ENCODE peak calls at places on chromosomes 2 and 18, in five cellular contexts. One of them, this sample, is unnamed.

GRCh38 chr2:121093735-121094520 is 191.1 kb downstream of the TFCP2L1 start:
- DNase-seq in IMR-90: peak; percentile 42
- DNase-seq in CD8-positive, alpha-beta memory T cell: no peak
- DNase-seq in left ventricle myocardium inferior: no peak
- DNase-seq in GM23248: peak; percentile 64
- DNase-seq in this sample: no peak

GRCh38 chr2:136997550-136997949 is 232.2 kb downstream of the THSD7B start:
- DNase-seq in GM23248: no peak
- DNase-seq in IMR-90: no peak
- DNase-seq in left ventricle myocardium inferior: no peak
- DNase-seq in CD8-positive, alpha-beta memory T cell: no peak
- DNase-seq in this sample: no peak

GRCh38 chr18:48312066-48312465 is 97.1 kb downstream of the ZBTB7C start:
- DNase-seq in GM23248: no peak
- DNase-seq in left ventricle myocardium inferior: no peak
- DNase-seq in IMR-90: no peak
- DNase-seq in CD8-positive, alpha-beta memory T cell: no peak
- DNase-seq in this sample: no peak

GRCh38 chr2:238220892-238221521 is 17.5 kb upstream of the ILKAP start:
- DNase-seq in GM23248: no peak
- DNase-seq in CD8-positive, alpha-beta memory T cell: no peak
- DNase-seq in left ventricle myocardium inferior: no peak
- DNase-seq in IMR-90: no peak
- DNase-seq in this sample: no peak

GRCh38 chr18:30432349-30432748 is 610.2 kb downstream of the DSC3 start:
- DNase-seq in left ventricle myocardium inferior: no peak
- DNase-seq in IMR-90: no peak
- DNase-seq in GM23248: no peak
- DNase-seq in CD8-positive, alpha-beta memory T cell: no peak
- DNase-seq in this sample: no peak

GRCh38 chr18:13261658-13262357 is 43.2 kb downstream of the LDLRAD4 start:
- DNase-seq in GM23248: no peak
- DNase-seq in CD8-positive, alpha-beta memory T cell: no peak
- DNase-seq in left ventricle myocardium inferior: no peak
- DNase-seq in IMR-90: no peak
- DNase-seq in this sample: no peak

GRCh38 chr2:9914384-9915065 is 37.0 kb upstream of the GRHL1 start:
- DNase-seq in GM23248: peak; percentile 68
- DNase-seq in CD8-positive, alpha-beta memory T cell: no peak
- DNase-seq in left ventricle myocardium inferior: no peak
- DNase-seq in IMR-90: peak; percentile 91
- DNase-seq in this sample: no peak

GRCh38 chr2:45190481-45190880 is 181.2 kb upstream of the SIX2 start:
- DNase-seq in IMR-90: peak; percentile 69
- DNase-seq in GM23248: peak; percentile 78
- DNase-seq in CD8-positive, alpha-beta memory T cell: no peak
- DNase-seq in left ventricle myocardium inferior: no peak
- DNase-seq in this sample: no peak

GRCh38 chr18:21315741-21316187 is 73.7 kb downstream of the GREB1L start:
- DNase-seq in left ventricle myocardium inferior: no peak
- DNase-seq in GM23248: no peak
- DNase-seq in IMR-90: no peak
- DNase-seq in CD8-positive, alpha-beta memory T cell: no peak
- DNase-seq in this sample: no peak

GRCh38 chr18:67475673-67476072 is 40.8 kb downstream of the DSEL start:
- DNase-seq in left ventricle myocardium inferior: no peak
- DNase-seq in CD8-positive, alpha-beta memory T cell: no peak
- DNase-seq in IMR-90: peak; percentile 57
- DNase-seq in GM23248: peak; percentile 36
- DNase-seq in this sample: no peak

GRCh38 chr2:20525041-20526035 is 78.5 kb downstream of the RHOB start:
- DNase-seq in IMR-90: peak; percentile 68
- DNase-seq in CD8-positive, alpha-beta memory T cell: no peak
- DNase-seq in left ventricle myocardium inferior: no peak
- DNase-seq in GM23248: peak; percentile 89
- DNase-seq in this sample: no peak

GRCh38 chr2:48165066-48165753 is 258.9 kb upstream of the FBXO11 start:
- DNase-seq in GM23248: no peak
- DNase-seq in left ventricle myocardium inferior: no peak
- DNase-seq in IMR-90: no peak
- DNase-seq in CD8-positive, alpha-beta memory T cell: no peak
- DNase-seq in this sample: no peak

GRCh38 chr2:225670111-225670974 is 270.8 kb downstream of the NYAP2 start:
- DNase-seq in GM23248: peak; percentile 73
- DNase-seq in CD8-positive, alpha-beta memory T cell: no peak
- DNase-seq in left ventricle myocardium inferior: no peak
- DNase-seq in IMR-90: peak; percentile 74
- DNase-seq in this sample: no peak

GRCh38 chr2:157803914-157804313 is 72.2 kb downstream of the ACVR1 start:
- DNase-seq in GM23248: no peak
- DNase-seq in left ventricle myocardium inferior: no peak
- DNase-seq in CD8-positive, alpha-beta memory T cell: no peak
- DNase-seq in IMR-90: no peak
- DNase-seq in this sample: no peak

GRCh38 chr2:223459328-223459939 is 142.7 kb downstream of the SCG2 start:
- DNase-seq in GM23248: peak; percentile 55
- DNase-seq in IMR-90: peak; percentile 44
- DNase-seq in CD8-positive, alpha-beta memory T cell: no peak
- DNase-seq in left ventricle myocardium inferior: no peak
- DNase-seq in this sample: no peak

GRCh38 chr2:192500550-192501200 is 305.9 kb upstream of the TMEFF2 start:
- DNase-seq in GM23248: peak; percentile 93
- DNase-seq in IMR-90: peak; percentile 50
- DNase-seq in CD8-positive, alpha-beta memory T cell: no peak
- DNase-seq in left ventricle myocardium inferior: no peak
- DNase-seq in this sample: no peak

GRCh38 chr2:217953531-217953932 is 49.3 kb downstream of the TNS1 start:
- DNase-seq in GM23248: no peak
- DNase-seq in IMR-90: no peak
- DNase-seq in CD8-positive, alpha-beta memory T cell: no peak
- DNase-seq in left ventricle myocardium inferior: no peak
- DNase-seq in this sample: no peak

GRCh38 chr18:48868468-48869466 is 82.0 kb downstream of the SMAD7 start:
- DNase-seq in GM23248: peak; percentile 35
- DNase-seq in CD8-positive, alpha-beta memory T cell: peak; percentile 75
- DNase-seq in IMR-90: peak; percentile 34
- DNase-seq in left ventricle myocardium inferior: no peak
- DNase-seq in this sample: no peak

GRCh38 chr2:235521844-235522243 is 28.0 kb downstream of the AGAP1 start:
- DNase-seq in GM23248: peak; percentile 40
- DNase-seq in left ventricle myocardium inferior: no peak
- DNase-seq in IMR-90: no peak
- DNase-seq in CD8-positive, alpha-beta memory T cell: no peak
- DNase-seq in this sample: no peak

GRCh38 chr2:43055985-43056384 is 170.4 kb downstream of the ZFP36L2 start:
- DNase-seq in IMR-90: no peak
- DNase-seq in left ventricle myocardium inferior: no peak
- DNase-seq in GM23248: no peak
- DNase-seq in CD8-positive, alpha-beta memory T cell: no peak
- DNase-seq in this sample: peak; percentile 22

GRCh38 chr18:39521164-39521563 is 1955.6 kb upstream of the CELF4 start:
- DNase-seq in left ventricle myocardium inferior: no peak
- DNase-seq in IMR-90: no peak
- DNase-seq in GM23248: no peak
- DNase-seq in CD8-positive, alpha-beta memory T cell: no peak
- DNase-seq in this sample: no peak

GRCh38 chr2:56357655-56358295 is 174.0 kb downstream of the CCDC85A start:
- DNase-seq in IMR-90: peak; percentile 4
- DNase-seq in CD8-positive, alpha-beta memory T cell: no peak
- DNase-seq in GM23248: no peak
- DNase-seq in left ventricle myocardium inferior: no peak
- DNase-seq in this sample: no peak

GRCh38 chr2:238132463-238133450 is 5.7 kb upstream of the KLHL30 start:
- DNase-seq in CD8-positive, alpha-beta memory T cell: peak; percentile 38
- DNase-seq in IMR-90: no peak
- DNase-seq in left ventricle myocardium inferior: peak; percentile 7
- DNase-seq in GM23248: no peak
- DNase-seq in this sample: peak; percentile 69

GRCh38 chr2:33477473-33478468 is 1.3 kb downstream of the RASGRP3 start:
- DNase-seq in left ventricle myocardium inferior: peak; percentile 36
- DNase-seq in GM23248: no peak
- DNase-seq in CD8-positive, alpha-beta memory T cell: no peak
- DNase-seq in IMR-90: no peak
- DNase-seq in this sample: peak; percentile 82

GRCh38 chr18:58139627-58140026 is 95.6 kb downstream of the NEDD4L start:
- DNase-seq in CD8-positive, alpha-beta memory T cell: no peak
- DNase-seq in GM23248: no peak
- DNase-seq in left ventricle myocardium inferior: no peak
- DNase-seq in IMR-90: no peak
- DNase-seq in this sample: no peak

GRCh38 chr2:26847663-26848335 is at the start of gene DPYSL5:
- DNase-seq in GM23248: no peak
- DNase-seq in IMR-90: no peak
- DNase-seq in CD8-positive, alpha-beta memory T cell: no peak
- DNase-seq in left ventricle myocardium inferior: no peak
- DNase-seq in this sample: no peak

GRCh38 chr2:96507957-96508520 is 2.9 kb upstream of the NEURL3 start:
- DNase-seq in IMR-90: peak; percentile 10
- DNase-seq in GM23248: peak; percentile 86
- DNase-seq in CD8-positive, alpha-beta memory T cell: peak; percentile 91
- DNase-seq in left ventricle myocardium inferior: peak; percentile 78
- DNase-seq in this sample: peak; percentile 95

DNA sequence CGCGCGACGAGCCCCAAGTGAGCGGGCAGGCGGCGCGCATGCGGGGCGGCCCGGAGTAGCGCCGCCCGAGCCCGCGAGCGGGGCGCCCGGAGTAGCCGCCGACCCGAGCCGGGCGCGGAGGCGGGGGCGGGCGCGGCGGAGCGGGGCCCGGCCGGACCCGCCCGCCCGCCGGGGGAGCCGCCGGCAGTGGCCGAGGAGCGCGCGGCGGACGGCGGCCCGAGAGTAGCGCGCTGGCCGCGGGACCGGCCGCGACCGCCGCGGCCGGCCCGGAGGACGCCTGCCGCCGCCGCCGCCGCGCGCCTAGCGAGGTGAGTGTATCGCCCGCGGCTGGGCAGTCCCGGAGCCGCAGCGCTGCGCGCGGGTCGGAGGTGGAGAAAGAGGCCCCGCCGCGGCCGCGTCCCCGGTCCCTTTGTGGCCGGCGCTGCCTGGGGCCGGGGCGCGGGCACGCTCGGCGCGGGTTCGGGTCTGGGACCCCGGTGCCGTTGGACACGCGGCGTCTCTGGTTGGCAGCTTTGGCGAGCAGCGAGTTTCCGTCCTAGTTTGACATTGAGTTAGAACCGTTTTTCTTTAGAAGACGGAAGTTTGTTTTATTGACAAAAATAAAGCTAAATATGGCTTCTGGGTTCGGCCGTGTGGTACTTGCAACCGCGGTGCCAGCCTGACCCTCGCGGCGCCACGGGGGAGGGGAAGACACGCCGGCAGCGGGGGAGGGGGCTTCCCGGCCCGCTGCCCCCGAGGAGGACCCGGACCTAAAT is at the start of gene GALNT1:
- DNase-seq in CD8-positive, alpha-beta memory T cell: peak; percentile 46
- DNase-seq in GM23248: peak; percentile 57
- DNase-seq in IMR-90: peak; percentile 4
- DNase-seq in left ventricle myocardium inferior: peak; percentile 37
- DNase-seq in this sample: peak; percentile 39
- H3K4me3 ChIP-seq in CD8-positive, alpha-beta memory T cell: peak within 1 kb of the TSS; percentile 61
- H3K4me3 ChIP-seq in GM23248: peak within 1 kb of the TSS; percentile 92
- H3K4me3 ChIP-seq in IMR-90: peak within 1 kb of the TSS; percentile 76
- H3K4me3 ChIP-seq in left ventricle myocardium inferior: peak within 1 kb of the TSS; percentile 85
- H3K4me3 ChIP-seq in this sample: peak within 1 kb of the TSS; percentile 62

GRCh38 chr2:170823800-170824153 is 7.1 kb downstream of the GAD1 start:
- DNase-seq in IMR-90: no peak
- DNase-seq in GM23248: no peak
- DNase-seq in CD8-positive, alpha-beta memory T cell: no peak
- DNase-seq in left ventricle myocardium inferior: no peak
- DNase-seq in this sample: no peak

GRCh38 chr2:170824526-170825015 is 7.9 kb downstream of the GAD1 start:
- DNase-seq in CD8-positive, alpha-beta memory T cell: no peak
- DNase-seq in IMR-90: no peak
- DNase-seq in left ventricle myocardium inferior: no peak
- DNase-seq in GM23248: peak; percentile 46
- DNase-seq in this sample: no peak

GRCh38 chr2:170827841-170828532 is 11.3 kb downstream of the GAD1 start:
- DNase-seq in CD8-positive, alpha-beta memory T cell: no peak
- DNase-seq in IMR-90: no peak
- DNase-seq in left ventricle myocardium inferior: no peak
- DNase-seq in GM23248: no peak
- DNase-seq in this sample: no peak

GRCh38 chr2:170828533-170828916 is 11.8 kb downstream of the GAD1 start:
- DNase-seq in GM23248: no peak
- DNase-seq in left ventricle myocardium inferior: no peak
- DNase-seq in CD8-positive, alpha-beta memory T cell: no peak
- DNase-seq in IMR-90: no peak
- DNase-seq in this sample: no peak

GRCh38 chr2:170829016-170829415 is 12.3 kb downstream of the GAD1 start:
- DNase-seq in IMR-90: no peak
- DNase-seq in CD8-positive, alpha-beta memory T cell: no peak
- DNase-seq in left ventricle myocardium inferior: no peak
- DNase-seq in GM23248: no peak
- DNase-seq in this sample: no peak
- H3K27me3 ChIP-seq in IMR-90: peaks cover 23% of the 10 kb centered on the region
- H3K27me3 ChIP-seq in CD8-positive, alpha-beta memory T cell: peaks cover 4% of the 10 kb centered on the region
- H3K27me3 ChIP-seq in left ventricle myocardium inferior: peaks cover 74% of the 10 kb centered on the region
- H3K27me3 ChIP-seq in GM23248: peaks cover 18% of the 10 kb centered on the region
- H3K27me3 ChIP-seq in this sample: peaks cover 52% of the 10 kb centered on the region

DNA sequence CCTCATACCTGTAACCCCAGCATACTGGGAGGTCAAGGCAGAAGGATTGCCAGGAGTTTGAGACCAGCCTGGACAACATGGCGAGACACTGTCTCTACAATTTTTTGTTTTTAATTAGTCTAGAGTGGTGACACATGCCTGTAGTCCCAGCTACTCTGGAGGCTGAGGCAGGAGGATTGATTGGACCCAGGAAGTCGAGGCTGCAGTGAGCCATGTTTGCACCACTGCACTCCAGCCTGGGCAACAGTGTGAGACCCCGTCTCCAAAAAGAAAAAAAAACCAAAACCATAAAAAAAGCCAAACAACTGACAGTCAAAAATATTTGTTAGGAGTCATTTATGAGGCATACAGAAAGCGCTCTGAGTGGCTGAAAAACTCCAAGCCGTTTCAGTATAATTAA is 95.5 kb downstream of the KCTD18 start:
- DNase-seq in GM23248: no peak
- DNase-seq in left ventricle myocardium inferior: no peak
- DNase-seq in CD8-positive, alpha-beta memory T cell: no peak
- DNase-seq in IMR-90: no peak
- DNase-seq in this sample: no peak
- H3K36me3 ChIP-seq in GM23248: peaks cover 22% of the 10 kb centered on the region
- H3K36me3 ChIP-seq in left ventricle myocardium inferior: peaks cover 36% of the 10 kb centered on the region
- H3K36me3 ChIP-seq in CD8-positive, alpha-beta memory T cell: no peaks in the 10 kb centered on the region
- H3K36me3 ChIP-seq in IMR-90: peaks cover 24% of the 10 kb centered on the region
- H3K36me3 ChIP-seq in this sample: no peaks in the 10 kb centered on the region

DNA sequence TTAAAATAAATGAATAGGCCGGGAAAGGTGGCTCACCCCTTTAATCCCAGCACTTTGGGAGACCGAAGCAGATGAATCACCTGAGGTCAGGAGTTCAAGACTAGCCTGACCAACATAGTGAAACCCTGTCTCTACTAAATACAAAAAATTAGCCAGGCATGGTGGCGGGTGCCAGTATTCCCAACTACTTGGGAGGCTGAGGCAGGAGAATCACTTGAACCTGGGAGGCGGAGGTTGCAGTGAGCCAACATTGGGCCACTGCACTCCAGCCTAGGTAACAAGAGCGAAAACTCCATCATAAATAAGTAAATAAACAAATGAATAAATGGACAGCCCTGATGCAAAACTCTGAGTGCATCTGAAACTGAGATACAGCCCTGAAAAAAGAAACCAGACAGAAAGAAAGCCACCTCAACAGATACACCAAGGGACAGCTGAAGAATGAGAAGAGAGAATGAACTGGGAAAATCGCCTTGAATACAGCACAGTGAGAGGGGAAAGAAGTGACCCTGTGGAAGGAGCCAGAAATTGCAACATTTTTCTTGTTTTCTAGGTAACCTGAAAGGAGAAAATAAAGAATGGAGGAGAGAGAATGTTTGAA is 64.4 kb downstream of the TRABD2A start:
- DNase-seq in left ventricle myocardium inferior: no peak
- DNase-seq in IMR-90: no peak
- DNase-seq in GM23248: no peak
- DNase-seq in CD8-positive, alpha-beta memory T cell: no peak
- DNase-seq in this sample: no peak
- H3K4me3 ChIP-seq in left ventricle myocardium inferior: no peak overlapping the region
- H3K4me3 ChIP-seq in IMR-90: no peak overlapping the region
- H3K4me3 ChIP-seq in GM23248: no peak overlapping the region
- H3K4me3 ChIP-seq in CD8-positive, alpha-beta memory T cell: no peak overlapping the region
- H3K4me3 ChIP-seq in this sample: no peak overlapping the region